ENCODE peak calls at places on chromosomes 16 and 17, in seven cellular contexts. Q is mucosa of descending colon, W is cardiac fibroblast, V is dermis blood vessel endothelial cell, N is kidney tubule cell, X is sigmoid colon, M is pancreas. O is an unnamed sample.

GRCh38 chr17:80259642-80260535 is 763 bp upstream of the RNF213 start:
- DNase-seq in Q (peak), X (peak), W (peak), M (peak), N (peak), V (peak), O (peak)

GRCh38 chr17:82458885-82459424 is 414 bp downstream of the NARF start:
- DNase-seq in X (peak), W (peak), M (peak), V (peak), Q (no peak), N (peak), O (peak)

GRCh38 chr17:54982399-54982798 is 13.8 kb downstream of the STXBP4 start:
- DNase-seq in N (peak), M (no peak), V (peak), X (peak), W (peak), Q (no peak), O (no peak)

GRCh38 chr17:47998044-47998443 is 27.1 kb downstream of the CDK5RAP3 start:
- DNase-seq in Q (no peak), M (no peak), N (no peak), X (no peak), W (no peak), V (no peak), O (no peak)

GRCh38 chr17:74778960-74779359 is 2.8 kb upstream of the NAT9 start:
- DNase-seq in Q (no peak), V (no peak), W (peak), X (no peak), N (no peak), M (no peak), O (no peak)

GRCh38 chr17:4068918-4069317 is 73.9 kb downstream of the ZZEF1 start:
- DNase-seq in V (no peak), W (no peak), N (no peak), M (peak), X (no peak), Q (no peak), O (no peak)

GRCh38 chr17:21124096-21124495 is 2.7 kb upstream of the DHRS7B start:
- DNase-seq in M (no peak), W (peak), V (peak), Q (no peak), X (no peak), N (peak), O (no peak)

GRCh38 chr17:81095608-81095888 is 60.6 kb downstream of the BAIAP2 start:
- DNase-seq in N (no peak), W (no peak), M (no peak), Q (no peak), V (no peak), X (no peak), O (no peak)

GRCh38 chr16:78396673-78397072 is 297.2 kb downstream of the WWOX start:
- DNase-seq in W (no peak), V (no peak), N (no peak), Q (no peak), X (no peak), M (no peak), O (no peak)

GRCh38 chr16:82855471-82855870 is 228.7 kb downstream of the CDH13 start:
- DNase-seq in X (no peak), Q (no peak), W (no peak), V (no peak), N (no peak), M (no peak), O (no peak)

GRCh38 chr16:86010680-86011141 is 111.7 kb downstream of the IRF8 start:
- DNase-seq in V (no peak), Q (no peak), W (no peak), M (no peak), N (no peak), X (peak), O (no peak)

GRCh38 chr16:85754403-85754802 is 3.5 kb upstream of the C16orf74 start:
- DNase-seq in M (no peak), W (no peak), N (no peak), X (no peak), Q (no peak), V (no peak), O (no peak)

GRCh38 chr16:12027091-12027490 is 50.6 kb downstream of the SNX29 start:
- DNase-seq in M (no peak), Q (no peak), X (no peak), V (peak), N (peak), W (no peak), O (no peak)

GRCh38 chr17:40818733-40819527 is 3.5 kb downstream of the KRT10 start:
- DNase-seq in Q (peak), V (peak), N (peak), W (peak), M (peak), X (peak), O (peak)

GRCh38 chr16:89093602-89094251 is at the start of gene ACSF3:
- DNase-seq in N (peak), V (peak), M (peak), W (peak), Q (peak), X (peak), O (peak)

GRCh38 chr17:56653877-56654276 is 60.4 kb downstream of the NOG start:
- DNase-seq in X (no peak), Q (no peak), W (peak), M (no peak), N (peak), V (peak), O (peak)

GRCh38 chr16:24253192-24253591 is 2.9 kb upstream of the CACNG3 start:
- DNase-seq in N (peak), X (no peak), Q (no peak), M (no peak), W (peak), V (peak), O (peak)

GRCh38 chr16:80347900-80348299 is 192.9 kb upstream of the DYNLRB2 start:
- DNase-seq in W (no peak), V (no peak), X (no peak), M (no peak), Q (no peak), N (no peak), O (no peak)

GRCh38 chr17:79160980-79161621 is 86.5 kb downstream of the ENGASE start:
- DNase-seq in V (peak), W (peak), M (no peak), X (no peak), Q (no peak), N (no peak), O (no peak)

GRCh38 chr16:74448990-74449389 is 27.7 kb upstream of the CLEC18B start:
- DNase-seq in Q (peak), V (peak), N (peak), W (peak), M (no peak), X (peak), O (peak)

GRCh38 chr16:25106567-25107465 is 4.7 kb upstream of the LCMT1 start:
- DNase-seq in N (peak), V (peak), Q (peak), W (peak), X (peak), M (peak), O (peak)

GRCh38 chr17:77371888-77372443 is 231.2 kb downstream of the SEC14L1 start:
- DNase-seq in N (no peak), V (no peak), X (no peak), M (no peak), W (no peak), Q (no peak), O (no peak)

GRCh38 chr17:1186214-1186820 is 6.5 kb upstream of the ABR start:
- DNase-seq in W (peak), N (peak), M (no peak), Q (no peak), V (no peak), X (no peak), O (no peak)

GRCh38 chr17:6439951-6440350 is 4.3 kb upstream of the PIMREG start:
- DNase-seq in N (peak), V (no peak), Q (no peak), M (no peak), W (no peak), X (no peak), O (peak)

GRCh38 chr17:74652020-74652419 is 28.5 kb upstream of the CD300E start:
- DNase-seq in X (no peak), N (no peak), M (no peak), V (no peak), W (no peak), Q (no peak), O (no peak)

GRCh38 chr17:55440391-55440790 is 18.8 kb upstream of the MMD start:
- DNase-seq in M (no peak), V (no peak), N (no peak), Q (no peak), X (no peak), W (peak), O (no peak)

GRCh38 chr17:49443862-49444261 is 29.2 kb upstream of the PHB1 start:
- DNase-seq in N (no peak), Q (no peak), X (no peak), M (no peak), W (peak), V (peak), O (no peak)

GRCh38 chr17:13518271-13519000 is 83.3 kb downstream of the HS3ST3A1 start:
- DNase-seq in X (peak), V (no peak), W (peak), Q (no peak), M (no peak), N (no peak), O (no peak)

O was measured in kidney glomerular epithelial cell.